ENCODE peak calls at places on chromosome 22, in ten cellular contexts. R is CD8-positive, alpha-beta memory T cell; Y is trophoblast cell; L is right atrium auricular region; D is CD4-positive, alpha-beta T cell; P is SK-N-SH; Q is neuronal stem cell; W is CD4-positive, CD25-positive, alpha-beta regulatory T cell; M is CD8-positive, alpha-beta T cell; I is sigmoid colon. G is an unnamed sample.

GRCh38 chr22:37416806-37417205 is 10.5 kb downstream of the ELFN2 start:
- DNase-seq in R (peak; percentile 48), Y (no peak), L (no peak), D (peak; percentile 37), P (peak; percentile 66), Q (no peak), W (peak; percentile 22), M (no peak), I (no peak), G (no peak)

GRCh38 chr22:38414009-38414395 is 41.0 kb downstream of the KCNJ4 start:
- DNase-seq in R (no peak), Y (no peak), L (no peak), D (no peak), P (no peak), Q (no peak), W (no peak), M (no peak), I (peak; percentile 54), G (no peak)

GRCh38 chr22:19691721-19692341 is 22.5 kb upstream of the SEPTIN5 start:
- DNase-seq in R (no peak), Y (peak; percentile 83), L (no peak), D (no peak), P (no peak), Q (no peak), W (no peak), M (no peak), I (peak; percentile 71), G (no peak)

GRCh38 chr22:38925571-38926041 is 31.8 kb upstream of the APOBEC3A start:
- DNase-seq in R (no peak), Y (no peak), L (no peak), D (no peak), P (no peak), Q (no peak), W (no peak), M (no peak), I (no peak), G (no peak)

GRCh38 chr22:31818481-31819392 is 64.9 kb downstream of the DEPDC5 start:
- DNase-seq in R (no peak), Y (no peak), L (no peak), D (no peak), P (no peak), Q (no peak), W (no peak), M (no peak), I (no peak), G (no peak)

GRCh38 chr22:41816241-41816640 is 15.8 kb downstream of the CCDC134 start:
- DNase-seq in R (no peak), Y (peak; percentile 89), L (no peak), D (no peak), P (no peak), Q (no peak), W (no peak), M (no peak), I (no peak), G (no peak)

GRCh38 chr22:50581950-50582561 is 593 bp downstream of the CHKB start:
- DNase-seq in R (no peak), Y (peak; percentile 83), L (no peak), D (no peak), P (no peak), Q (no peak), W (peak; percentile 60), M (no peak), I (peak; percentile 77), G (peak; percentile 19)

GRCh38 chr22:32829451-32829851 is 27.9 kb downstream of the TIMP3 start:
- DNase-seq in R (no peak), Y (no peak), L (no peak), D (no peak), P (no peak), Q (no peak), W (no peak), M (no peak), I (peak; percentile 64), G (no peak)

GRCh38 chr22:10741210-10741609 is 4786.8 kb upstream of the OR11H1 start:
- DNase-seq in R (no peak), Y (no peak), L (no peak), D (no peak), P (peak; percentile 24), Q (no peak), W (no peak), M (no peak), I (peak; percentile 67), G (no peak)

DNA sequence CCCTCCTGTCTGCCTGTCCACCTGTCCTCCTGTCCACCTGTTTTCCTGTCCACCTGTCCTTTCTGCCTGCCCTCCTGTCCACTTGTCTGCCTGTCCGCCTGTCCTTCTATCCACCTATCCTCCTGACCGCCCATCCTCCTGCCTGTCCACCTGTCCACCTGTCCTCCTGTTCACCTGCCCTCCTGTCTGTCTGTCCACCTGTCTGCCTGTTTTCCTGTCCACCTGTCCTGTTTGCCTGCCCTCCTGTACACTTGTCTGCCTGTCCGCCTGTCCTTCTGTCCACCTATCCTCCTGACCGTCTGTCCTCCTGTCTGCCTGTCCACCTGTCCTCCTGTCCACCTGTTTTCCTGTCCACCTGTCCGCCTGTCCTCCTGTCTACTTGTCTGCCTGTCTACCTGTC is 682.8 kb downstream of the TBC1D22A start:
- DNase-seq in R (no peak), Y (no peak), L (no peak), D (no peak), P (no peak), Q (no peak), W (no peak), M (no peak), I (peak; percentile 50), G (no peak)
- H3K9me3 ChIP-seq in R (no peaks in the 10 kb centered on the region), Y (peaks cover 81% of the 10 kb centered on the region), L (no peaks in the 10 kb centered on the region), D (peaks cover 6% of the 10 kb centered on the region), P (no peaks in the 10 kb centered on the region), Q (peaks cover 78% of the 10 kb centered on the region), W (peaks cover 3% of the 10 kb centered on the region), M (no peaks in the 10 kb centered on the region), I (no peaks in the 10 kb centered on the region), G (no peaks in the 10 kb centered on the region)

GRCh38 chr22:48636746-48637145 is 1190.9 kb downstream of the BRD1 start:
- DNase-seq in R (no peak), Y (no peak), L (no peak), D (no peak), P (no peak), Q (no peak), W (no peak), M (no peak), I (no peak), G (no peak)

GRCh38 chr22:48635825-48636224 is 1191.8 kb downstream of the BRD1 start:
- DNase-seq in R (no peak), Y (no peak), L (no peak), D (no peak), P (no peak), Q (no peak), W (peak; percentile 21), M (no peak), I (no peak), G (no peak)

GRCh38 chr22:48633996-48634836 is 1193.5 kb downstream of the BRD1 start:
- DNase-seq in R (no peak), Y (no peak), L (no peak), D (no peak), P (no peak), Q (no peak), W (no peak), M (no peak), I (no peak), G (no peak)

GRCh38 chr22:48637231-48637630 is 1190.4 kb downstream of the BRD1 start:
- DNase-seq in R (no peak), Y (no peak), L (no peak), D (no peak), P (no peak), Q (no peak), W (no peak), M (no peak), I (no peak), G (no peak)

DNA sequence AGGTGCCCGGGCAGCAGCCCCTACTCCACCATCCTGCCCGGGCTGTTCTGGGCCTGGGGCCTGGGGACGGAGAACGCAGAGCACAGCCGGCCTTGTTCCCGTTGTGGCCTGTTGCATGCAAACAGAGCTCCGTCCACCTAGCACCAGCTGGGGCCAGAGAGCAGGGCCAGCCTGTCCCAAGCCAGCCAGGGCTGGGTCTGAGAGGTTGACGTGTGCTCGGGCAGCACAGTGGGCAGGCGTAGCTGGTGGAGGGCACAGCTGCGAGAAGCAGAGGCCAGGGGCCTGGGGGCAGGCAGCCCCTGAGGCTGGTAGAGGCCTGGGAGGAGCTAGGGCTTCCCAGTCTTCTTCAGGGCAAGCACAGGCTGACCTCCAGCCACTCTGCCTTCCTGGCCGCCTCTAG is 1192.6 kb downstream of the BRD1 start:
- DNase-seq in R (no peak), Y (no peak), L (no peak), D (no peak), P (no peak), Q (no peak), W (no peak), M (no peak), I (no peak), G (no peak)
- H3K9me3 ChIP-seq in R (no peaks in the 10 kb centered on the region), Y (peaks cover 2% of the 10 kb centered on the region), L (no peaks in the 10 kb centered on the region), D (no peaks in the 10 kb centered on the region), P (no peaks in the 10 kb centered on the region), Q (no peaks in the 10 kb centered on the region), W (no peaks in the 10 kb centered on the region), M (no peaks in the 10 kb centered on the region), I (no peaks in the 10 kb centered on the region), G (no peaks in the 10 kb centered on the region)

DNA sequence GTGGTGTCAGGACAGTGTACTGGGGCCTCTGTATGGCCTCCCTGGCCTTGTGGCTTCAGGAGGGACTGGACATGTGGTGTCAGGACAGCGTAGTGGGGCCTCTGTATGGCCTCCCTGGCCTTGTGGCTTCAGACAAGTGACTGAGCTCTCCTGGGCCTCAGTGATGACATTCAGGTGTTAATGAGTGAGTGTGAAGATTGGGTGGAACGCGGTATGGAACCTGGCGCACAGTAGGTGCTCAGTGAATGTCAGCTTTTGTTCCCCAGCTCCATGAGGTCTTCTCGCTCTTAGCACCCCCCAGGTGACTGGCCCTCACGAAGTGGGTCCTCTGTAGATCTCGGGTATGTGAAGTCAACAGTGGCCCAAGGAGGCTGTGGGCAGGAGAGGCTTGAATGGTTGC is 99.5 kb downstream of the TBC1D22A start:
- DNase-seq in R (no peak), Y (no peak), L (no peak), D (no peak), P (no peak), Q (no peak), W (no peak), M (no peak), I (no peak), G (no peak)
- H3K9me3 ChIP-seq in R (no peaks in the 10 kb centered on the region), Y (no peaks in the 10 kb centered on the region), L (no peaks in the 10 kb centered on the region), D (no peaks in the 10 kb centered on the region), P (no peaks in the 10 kb centered on the region), Q (peaks cover 2% of the 10 kb centered on the region), W (no peaks in the 10 kb centered on the region), M (no peaks in the 10 kb centered on the region), I (no peaks in the 10 kb centered on the region), G (no peaks in the 10 kb centered on the region)

DNA sequence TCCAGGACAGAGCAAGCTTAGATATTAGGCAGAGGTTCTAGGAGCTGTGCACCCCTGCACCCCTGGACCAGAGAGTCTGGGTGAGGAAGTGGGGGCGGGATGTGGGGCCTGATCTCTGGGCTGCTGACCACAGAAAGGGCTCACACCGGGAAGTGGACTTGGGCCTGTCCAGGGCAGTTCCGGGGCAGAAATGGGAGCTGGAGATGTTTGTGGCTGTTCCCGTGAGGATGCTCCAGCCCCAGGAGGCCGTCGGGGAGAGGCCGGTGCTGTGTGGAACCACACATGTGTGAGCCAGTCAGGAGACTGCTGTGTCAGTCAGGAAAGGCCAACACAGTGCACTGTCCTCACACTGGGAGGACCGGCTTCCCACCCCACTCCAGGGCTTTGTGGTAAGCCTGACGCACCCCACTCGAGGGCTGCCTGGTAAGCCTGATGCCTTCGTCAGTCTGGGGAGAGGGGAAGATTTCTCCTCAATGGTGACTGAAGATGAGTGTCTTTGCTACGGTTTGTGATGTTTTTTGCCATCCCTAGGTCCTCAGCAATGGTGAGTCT is 741.0 kb downstream of the BRD1 start:
- DNase-seq in R (no peak), Y (no peak), L (no peak), D (no peak), P (no peak), Q (no peak), W (no peak), M (no peak), I (peak; percentile 54), G (no peak)
- H3K9me3 ChIP-seq in R (no peaks in the 10 kb centered on the region), Y (peaks cover 4% of the 10 kb centered on the region), L (no peaks in the 10 kb centered on the region), D (no peaks in the 10 kb centered on the region), P (no peaks in the 10 kb centered on the region), Q (no peaks in the 10 kb centered on the region), W (no peaks in the 10 kb centered on the region), M (no peaks in the 10 kb centered on the region), I (no peaks in the 10 kb centered on the region), G (no peaks in the 10 kb centered on the region)